ENCODE peak calls at places on chromosomes 13 and 19, in ten cellular contexts. One of them, this sample, is unnamed.

GRCh38 chr19:7986321-7987083 is 18.9 kb downstream of the ELAVL1 start:
- DNase-seq in lung microvascular endothelial cell: peak
- DNase-seq in activated CD8-positive, alpha-beta T cell treated with anti-CD3 and anti-CD28 coated beads for 36 hours: no peak
- DNase-seq in GF-D8: no peak
- DNase-seq in AG04450: peak
- DNase-seq in activated CD4-positive, CD25-positive, alpha-beta regulatory T cell: no peak
- DNase-seq in sigmoid colon: no peak
- DNase-seq in hepatic stellate cell: peak
- DNase-seq in epithelial cell of esophagus: peak
- DNase-seq in stimulated activated CD4-positive, alpha-beta T cell treated with anti-CD3 and anti-CD28 coated beads, Interleukin-1b, Interleukin-23, amount 100 ng/mL, for 48 hours: no peak
- DNase-seq in this sample: no peak

GRCh38 chr19:4061178-4061682 is 5.5 kb downstream of the ZBTB7A start:
- DNase-seq in stimulated activated CD4-positive, alpha-beta T cell treated with anti-CD3 and anti-CD28 coated beads, Interleukin-1b, Interleukin-23, amount 100 ng/mL, for 48 hours: no peak
- DNase-seq in AG04450: no peak
- DNase-seq in GF-D8: peak
- DNase-seq in sigmoid colon: peak
- DNase-seq in hepatic stellate cell: no peak
- DNase-seq in lung microvascular endothelial cell: no peak
- DNase-seq in activated CD4-positive, CD25-positive, alpha-beta regulatory T cell: no peak
- DNase-seq in activated CD8-positive, alpha-beta T cell treated with anti-CD3 and anti-CD28 coated beads for 36 hours: peak
- DNase-seq in epithelial cell of esophagus: peak
- DNase-seq in this sample: no peak

GRCh38 chr13:44726214-44726613 is 150.1 kb upstream of the TSC22D1 start:
- DNase-seq in sigmoid colon: no peak
- DNase-seq in activated CD8-positive, alpha-beta T cell treated with anti-CD3 and anti-CD28 coated beads for 36 hours: no peak
- DNase-seq in lung microvascular endothelial cell: no peak
- DNase-seq in stimulated activated CD4-positive, alpha-beta T cell treated with anti-CD3 and anti-CD28 coated beads, Interleukin-1b, Interleukin-23, amount 100 ng/mL, for 48 hours: no peak
- DNase-seq in hepatic stellate cell: peak
- DNase-seq in activated CD4-positive, CD25-positive, alpha-beta regulatory T cell: no peak
- DNase-seq in epithelial cell of esophagus: peak
- DNase-seq in GF-D8: peak
- DNase-seq in AG04450: peak
- DNase-seq in this sample: no peak

GRCh38 chr13:20703785-20704458 is 423 bp downstream of the IL17D start:
- DNase-seq in epithelial cell of esophagus: peak
- DNase-seq in AG04450: peak
- DNase-seq in GF-D8: peak
- DNase-seq in activated CD4-positive, CD25-positive, alpha-beta regulatory T cell: peak
- DNase-seq in hepatic stellate cell: peak
- DNase-seq in stimulated activated CD4-positive, alpha-beta T cell treated with anti-CD3 and anti-CD28 coated beads, Interleukin-1b, Interleukin-23, amount 100 ng/mL, for 48 hours: peak
- DNase-seq in activated CD8-positive, alpha-beta T cell treated with anti-CD3 and anti-CD28 coated beads for 36 hours: peak
- DNase-seq in sigmoid colon: peak
- DNase-seq in lung microvascular endothelial cell: peak
- DNase-seq in this sample: peak

GRCh38 chr19:34962281-34962944 is 1.6 kb downstream of the ZNF792 start:
- DNase-seq in stimulated activated CD4-positive, alpha-beta T cell treated with anti-CD3 and anti-CD28 coated beads, Interleukin-1b, Interleukin-23, amount 100 ng/mL, for 48 hours: no peak
- DNase-seq in epithelial cell of esophagus: no peak
- DNase-seq in sigmoid colon: no peak
- DNase-seq in activated CD8-positive, alpha-beta T cell treated with anti-CD3 and anti-CD28 coated beads for 36 hours: peak
- DNase-seq in hepatic stellate cell: no peak
- DNase-seq in AG04450: no peak
- DNase-seq in GF-D8: peak
- DNase-seq in lung microvascular endothelial cell: peak
- DNase-seq in activated CD4-positive, CD25-positive, alpha-beta regulatory T cell: no peak
- DNase-seq in this sample: no peak

GRCh38 chr19:4201798-4202197 is 19.3 kb downstream of the ANKRD24 start:
- DNase-seq in hepatic stellate cell: no peak
- DNase-seq in stimulated activated CD4-positive, alpha-beta T cell treated with anti-CD3 and anti-CD28 coated beads, Interleukin-1b, Interleukin-23, amount 100 ng/mL, for 48 hours: no peak
- DNase-seq in GF-D8: no peak
- DNase-seq in lung microvascular endothelial cell: no peak
- DNase-seq in epithelial cell of esophagus: no peak
- DNase-seq in sigmoid colon: no peak
- DNase-seq in activated CD4-positive, CD25-positive, alpha-beta regulatory T cell: no peak
- DNase-seq in AG04450: no peak
- DNase-seq in activated CD8-positive, alpha-beta T cell treated with anti-CD3 and anti-CD28 coated beads for 36 hours: no peak
- DNase-seq in this sample: no peak

GRCh38 chr19:43455321-43456113 is 9.9 kb downstream of the LYPD3 start:
- DNase-seq in lung microvascular endothelial cell: no peak
- DNase-seq in activated CD4-positive, CD25-positive, alpha-beta regulatory T cell: no peak
- DNase-seq in activated CD8-positive, alpha-beta T cell treated with anti-CD3 and anti-CD28 coated beads for 36 hours: no peak
- DNase-seq in stimulated activated CD4-positive, alpha-beta T cell treated with anti-CD3 and anti-CD28 coated beads, Interleukin-1b, Interleukin-23, amount 100 ng/mL, for 48 hours: no peak
- DNase-seq in sigmoid colon: no peak
- DNase-seq in AG04450: no peak
- DNase-seq in epithelial cell of esophagus: peak
- DNase-seq in GF-D8: no peak
- DNase-seq in hepatic stellate cell: no peak
- DNase-seq in this sample: no peak

GRCh38 chr13:28353679-28354078 is 141.2 kb downstream of the FLT1 start:
- DNase-seq in lung microvascular endothelial cell: peak
- DNase-seq in AG04450: no peak
- DNase-seq in activated CD8-positive, alpha-beta T cell treated with anti-CD3 and anti-CD28 coated beads for 36 hours: no peak
- DNase-seq in sigmoid colon: no peak
- DNase-seq in GF-D8: no peak
- DNase-seq in hepatic stellate cell: no peak
- DNase-seq in activated CD4-positive, CD25-positive, alpha-beta regulatory T cell: no peak
- DNase-seq in stimulated activated CD4-positive, alpha-beta T cell treated with anti-CD3 and anti-CD28 coated beads, Interleukin-1b, Interleukin-23, amount 100 ng/mL, for 48 hours: no peak
- DNase-seq in epithelial cell of esophagus: no peak
- DNase-seq in this sample: no peak

GRCh38 chr19:29676586-29676985 is 11.3 kb downstream of the PLEKHF1 start:
- DNase-seq in sigmoid colon: peak
- DNase-seq in epithelial cell of esophagus: no peak
- DNase-seq in lung microvascular endothelial cell: no peak
- DNase-seq in activated CD8-positive, alpha-beta T cell treated with anti-CD3 and anti-CD28 coated beads for 36 hours: no peak
- DNase-seq in AG04450: no peak
- DNase-seq in stimulated activated CD4-positive, alpha-beta T cell treated with anti-CD3 and anti-CD28 coated beads, Interleukin-1b, Interleukin-23, amount 100 ng/mL, for 48 hours: no peak
- DNase-seq in GF-D8: no peak
- DNase-seq in hepatic stellate cell: no peak
- DNase-seq in activated CD4-positive, CD25-positive, alpha-beta regulatory T cell: no peak
- DNase-seq in this sample: no peak

GRCh38 chr13:36069881-36070366 is 61.3 kb downstream of the DCLK1 start:
- DNase-seq in GF-D8: no peak
- DNase-seq in activated CD4-positive, CD25-positive, alpha-beta regulatory T cell: no peak
- DNase-seq in lung microvascular endothelial cell: no peak
- DNase-seq in AG04450: no peak
- DNase-seq in epithelial cell of esophagus: no peak
- DNase-seq in hepatic stellate cell: no peak
- DNase-seq in sigmoid colon: peak
- DNase-seq in stimulated activated CD4-positive, alpha-beta T cell treated with anti-CD3 and anti-CD28 coated beads, Interleukin-1b, Interleukin-23, amount 100 ng/mL, for 48 hours: no peak
- DNase-seq in activated CD8-positive, alpha-beta T cell treated with anti-CD3 and anti-CD28 coated beads for 36 hours: no peak
- DNase-seq in this sample: no peak

GRCh38 chr13:54928071-54928470 is 1899.5 kb downstream of the OLFM4 start:
- DNase-seq in activated CD8-positive, alpha-beta T cell treated with anti-CD3 and anti-CD28 coated beads for 36 hours: no peak
- DNase-seq in AG04450: no peak
- DNase-seq in hepatic stellate cell: no peak
- DNase-seq in sigmoid colon: no peak
- DNase-seq in GF-D8: no peak
- DNase-seq in activated CD4-positive, CD25-positive, alpha-beta regulatory T cell: no peak
- DNase-seq in stimulated activated CD4-positive, alpha-beta T cell treated with anti-CD3 and anti-CD28 coated beads, Interleukin-1b, Interleukin-23, amount 100 ng/mL, for 48 hours: no peak
- DNase-seq in epithelial cell of esophagus: no peak
- DNase-seq in lung microvascular endothelial cell: no peak
- DNase-seq in this sample: no peak

GRCh38 chr19:6580313-6580712 is 10.6 kb downstream of the CD70 start:
- DNase-seq in AG04450: no peak
- DNase-seq in stimulated activated CD4-positive, alpha-beta T cell treated with anti-CD3 and anti-CD28 coated beads, Interleukin-1b, Interleukin-23, amount 100 ng/mL, for 48 hours: no peak
- DNase-seq in hepatic stellate cell: no peak
- DNase-seq in activated CD8-positive, alpha-beta T cell treated with anti-CD3 and anti-CD28 coated beads for 36 hours: no peak
- DNase-seq in epithelial cell of esophagus: peak
- DNase-seq in sigmoid colon: no peak
- DNase-seq in lung microvascular endothelial cell: peak
- DNase-seq in GF-D8: no peak
- DNase-seq in activated CD4-positive, CD25-positive, alpha-beta regulatory T cell: no peak
- DNase-seq in this sample: no peak